ENCODE peak calls at places on chromosomes 7 and 10, in seven cellular contexts. One of them, this sample, is unnamed.

GRCh38 chr10:44628921-44629320 is 244.0 kb upstream of the CXCL12 start:
- DNase-seq in omental fat pad: no peak
- DNase-seq in posterior cingulate gyrus: no peak
- DNase-seq in PC-3: peak
- DNase-seq in head of caudate nucleus: no peak
- DNase-seq in upper lobe of right lung: no peak
- DNase-seq in HTR-8/SVneo: no peak
- DNase-seq in this sample: no peak

GRCh38 chr7:36535866-36536664 is 146.4 kb downstream of the ANLN start:
- DNase-seq in omental fat pad: no peak
- DNase-seq in posterior cingulate gyrus: peak
- DNase-seq in PC-3: peak
- DNase-seq in head of caudate nucleus: no peak
- DNase-seq in upper lobe of right lung: no peak
- DNase-seq in HTR-8/SVneo: no peak
- DNase-seq in this sample: no peak

GRCh38 chr10:99620713-99621453 is 644 bp upstream of the SLC25A28 start:
- DNase-seq in omental fat pad: peak
- DNase-seq in posterior cingulate gyrus: peak
- DNase-seq in PC-3: peak
- DNase-seq in head of caudate nucleus: peak
- DNase-seq in upper lobe of right lung: peak
- DNase-seq in HTR-8/SVneo: peak
- DNase-seq in this sample: peak

GRCh38 chr7:4214501-4215155 is 467.5 kb upstream of the FOXK1 start:
- DNase-seq in omental fat pad: no peak
- DNase-seq in posterior cingulate gyrus: peak
- DNase-seq in PC-3: no peak
- DNase-seq in head of caudate nucleus: no peak
- DNase-seq in upper lobe of right lung: no peak
- DNase-seq in HTR-8/SVneo: no peak
- DNase-seq in this sample: no peak

GRCh38 chr10:67629461-67629971 is 66.5 kb downstream of the CTNNA3 start:
- DNase-seq in omental fat pad: no peak
- DNase-seq in posterior cingulate gyrus: no peak
- DNase-seq in PC-3: no peak
- DNase-seq in head of caudate nucleus: no peak
- DNase-seq in upper lobe of right lung: no peak
- DNase-seq in HTR-8/SVneo: no peak
- DNase-seq in this sample: no peak

GRCh38 chr10:79322616-79323566 is 24.4 kb upstream of the PPIF start:
- DNase-seq in omental fat pad: no peak
- DNase-seq in posterior cingulate gyrus: peak
- DNase-seq in PC-3: peak
- DNase-seq in head of caudate nucleus: no peak
- DNase-seq in upper lobe of right lung: no peak
- DNase-seq in HTR-8/SVneo: peak
- DNase-seq in this sample: peak

GRCh38 chr7:121069346-121070100 is 81.0 kb downstream of the CPED1 start:
- DNase-seq in omental fat pad: no peak
- DNase-seq in posterior cingulate gyrus: no peak
- DNase-seq in PC-3: peak
- DNase-seq in head of caudate nucleus: no peak
- DNase-seq in upper lobe of right lung: no peak
- DNase-seq in HTR-8/SVneo: no peak
- DNase-seq in this sample: no peak

GRCh38 chr10:82934429-82934828 is 1059.4 kb downstream of the NRG3 start:
- DNase-seq in omental fat pad: no peak
- DNase-seq in posterior cingulate gyrus: no peak
- DNase-seq in PC-3: no peak
- DNase-seq in head of caudate nucleus: no peak
- DNase-seq in upper lobe of right lung: no peak
- DNase-seq in HTR-8/SVneo: no peak
- DNase-seq in this sample: no peak

GRCh38 chr10:7475954-7476353 is 65.1 kb upstream of the SFMBT2 start:
- DNase-seq in omental fat pad: no peak
- DNase-seq in posterior cingulate gyrus: no peak
- DNase-seq in PC-3: no peak
- DNase-seq in head of caudate nucleus: no peak
- DNase-seq in upper lobe of right lung: no peak
- DNase-seq in HTR-8/SVneo: no peak
- DNase-seq in this sample: no peak

GRCh38 chr7:37354661-37355131 is 94.0 kb downstream of the ELMO1 start:
- DNase-seq in omental fat pad: no peak
- DNase-seq in posterior cingulate gyrus: peak
- DNase-seq in PC-3: no peak
- DNase-seq in head of caudate nucleus: peak
- DNase-seq in upper lobe of right lung: peak
- DNase-seq in HTR-8/SVneo: no peak
- DNase-seq in this sample: peak

GRCh38 chr10:107103174-107104025 is 61.1 kb downstream of the SORCS1 start:
- DNase-seq in omental fat pad: no peak
- DNase-seq in posterior cingulate gyrus: no peak
- DNase-seq in PC-3: no peak
- DNase-seq in head of caudate nucleus: no peak
- DNase-seq in upper lobe of right lung: no peak
- DNase-seq in HTR-8/SVneo: no peak
- DNase-seq in this sample: no peak

GRCh38 chr7:20238268-20238753 is 21.1 kb upstream of the MACC1 start:
- DNase-seq in omental fat pad: no peak
- DNase-seq in posterior cingulate gyrus: no peak
- DNase-seq in PC-3: no peak
- DNase-seq in head of caudate nucleus: no peak
- DNase-seq in upper lobe of right lung: no peak
- DNase-seq in HTR-8/SVneo: no peak
- DNase-seq in this sample: no peak

GRCh38 chr10:64515975-64516699 is 994.9 kb downstream of the REEP3 start:
- DNase-seq in omental fat pad: no peak
- DNase-seq in posterior cingulate gyrus: no peak
- DNase-seq in PC-3: peak
- DNase-seq in head of caudate nucleus: no peak
- DNase-seq in upper lobe of right lung: no peak
- DNase-seq in HTR-8/SVneo: no peak
- DNase-seq in this sample: no peak

GRCh38 chr10:8279598-8279997 is 225.1 kb downstream of the GATA3 start:
- DNase-seq in omental fat pad: no peak
- DNase-seq in posterior cingulate gyrus: no peak
- DNase-seq in PC-3: peak
- DNase-seq in head of caudate nucleus: no peak
- DNase-seq in upper lobe of right lung: no peak
- DNase-seq in HTR-8/SVneo: peak
- DNase-seq in this sample: no peak

GRCh38 chr7:149081914-149082313 is 8.6 kb downstream of the ZNF786 start:
- DNase-seq in omental fat pad: no peak
- DNase-seq in posterior cingulate gyrus: no peak
- DNase-seq in PC-3: no peak
- DNase-seq in head of caudate nucleus: no peak
- DNase-seq in upper lobe of right lung: peak
- DNase-seq in HTR-8/SVneo: no peak
- DNase-seq in this sample: no peak

GRCh38 chr7:108335264-108335918 is 120.8 kb downstream of the NRCAM start:
- DNase-seq in omental fat pad: peak
- DNase-seq in posterior cingulate gyrus: no peak
- DNase-seq in PC-3: no peak
- DNase-seq in head of caudate nucleus: no peak
- DNase-seq in upper lobe of right lung: no peak
- DNase-seq in HTR-8/SVneo: no peak
- DNase-seq in this sample: no peak

GRCh38 chr10:60611291-60611747 is 167.0 kb upstream of the CDK1 start:
- DNase-seq in omental fat pad: no peak
- DNase-seq in posterior cingulate gyrus: no peak
- DNase-seq in PC-3: peak
- DNase-seq in head of caudate nucleus: no peak
- DNase-seq in upper lobe of right lung: no peak
- DNase-seq in HTR-8/SVneo: peak
- DNase-seq in this sample: no peak

GRCh38 chr10:15335500-15335899 is 35.6 kb downstream of the FAM171A1 start:
- DNase-seq in omental fat pad: no peak
- DNase-seq in posterior cingulate gyrus: no peak
- DNase-seq in PC-3: no peak
- DNase-seq in head of caudate nucleus: no peak
- DNase-seq in upper lobe of right lung: no peak
- DNase-seq in HTR-8/SVneo: no peak
- DNase-seq in this sample: no peak

GRCh38 chr7:24503511-24503910 is 69.7 kb upstream of the PALS2 start:
- DNase-seq in omental fat pad: no peak
- DNase-seq in posterior cingulate gyrus: no peak
- DNase-seq in PC-3: no peak
- DNase-seq in head of caudate nucleus: no peak
- DNase-seq in upper lobe of right lung: no peak
- DNase-seq in HTR-8/SVneo: no peak
- DNase-seq in this sample: no peak